ENCODE peak calls at places on chromosomes 5 and 9, in seven cellular contexts. Y, E, P, O, R, K and X are unnamed samples.

GRCh38 chr9:98775831-98776441 is 20.4 kb downstream of the ANKS6 start:
- DNase-seq in Y (peak), E (no peak), P (no peak), O (no peak), R (peak), K (peak), X (peak)

GRCh38 chr5:122152266-122152900 is 23.0 kb downstream of the ZNF474 start:
- DNase-seq in Y (no peak), E (no peak), P (no peak), O (no peak), R (no peak), K (no peak), X (no peak)

GRCh38 chr9:4581861-4582565 is 80.1 kb upstream of the PLPP6 start:
- DNase-seq in Y (no peak), E (no peak), P (no peak), O (no peak), R (no peak), K (no peak), X (no peak)

GRCh38 chr9:1050125-1050895 is at the start of gene DMRT2:
- DNase-seq in Y (peak), E (no peak), P (peak), O (peak), R (peak), K (peak), X (peak)

GRCh38 chr5:39117401-39117800 is 43.2 kb upstream of the RICTOR start:
- DNase-seq in Y (no peak), E (no peak), P (no peak), O (no peak), R (no peak), K (no peak), X (no peak)

GRCh38 chr9:6007770-6008168 is 7.7 kb downstream of the RANBP6 start:
- DNase-seq in Y (peak), E (peak), P (peak), O (peak), R (no peak), K (peak), X (peak)

GRCh38 chr9:81619353-81620008 is 69.9 kb downstream of the TLE1 start:
- DNase-seq in Y (no peak), E (no peak), P (no peak), O (no peak), R (peak), K (no peak), X (no peak)

GRCh38 chr5:138503487-138504270 is 38.4 kb downstream of the EGR1 start:
- DNase-seq in Y (no peak), E (no peak), P (no peak), O (peak), R (peak), K (peak), X (peak)

GRCh38 chr5:138461343-138462125 is 3.7 kb upstream of the EGR1 start:
- DNase-seq in Y (no peak), E (no peak), P (no peak), O (peak), R (no peak), K (no peak), X (peak)

GRCh38 chr9:130714586-130715110 is 21.1 kb downstream of the EXOSC2 start:
- DNase-seq in Y (no peak), E (no peak), P (no peak), O (no peak), R (no peak), K (no peak), X (no peak)

GRCh38 chr5:115360036-115360685 is 63.7 kb upstream of the CCDC112 start:
- DNase-seq in Y (no peak), E (no peak), P (no peak), O (no peak), R (no peak), K (no peak), X (no peak)

GRCh38 chr9:79611091-79611614 is 39.4 kb downstream of the TLE4 start:
- DNase-seq in Y (peak), E (no peak), P (no peak), O (no peak), R (peak), K (no peak), X (peak)

GRCh38 chr9:116267021-116267420 is 113.4 kb downstream of the PAPPA start:
- DNase-seq in Y (no peak), E (no peak), P (no peak), O (no peak), R (no peak), K (no peak), X (peak)

GRCh38 chr5:132221781-132222648 is 5.6 kb downstream of the P4HA2 start:
- DNase-seq in Y (no peak), E (no peak), P (no peak), O (no peak), R (peak), K (no peak), X (peak)

GRCh38 chr9:81822263-81822865 is 105.9 kb upstream of the SPATA31D4 start:
- DNase-seq in Y (no peak), E (no peak), P (no peak), O (no peak), R (no peak), K (no peak), X (no peak)

GRCh38 chr5:73126381-73126780 is 6.0 kb downstream of the TMEM171 start:
- DNase-seq in Y (no peak), E (no peak), P (no peak), O (no peak), R (no peak), K (no peak), X (no peak)

GRCh38 chr5:32542216-32543059 is 42.9 kb upstream of the SUB1 start:
- DNase-seq in Y (peak), E (no peak), P (no peak), O (no peak), R (no peak), K (no peak), X (peak)

GRCh38 chr9:14989811-14990210 is 79.6 kb upstream of the FREM1 start:
- DNase-seq in Y (no peak), E (no peak), P (no peak), O (no peak), R (no peak), K (no peak), X (peak)

GRCh38 chr5:113147088-113147487 is 170.5 kb downstream of the DCP2 start:
- DNase-seq in Y (no peak), E (no peak), P (no peak), O (no peak), R (peak), K (no peak), X (peak)

GRCh38 chr5:133664422-133664821 is 52.1 kb upstream of the FSTL4 start:
- DNase-seq in Y (no peak), E (no peak), P (no peak), O (no peak), R (no peak), K (no peak), X (peak)

GRCh38 chr5:159262472-159262858 is 625 bp upstream of the UBLCP1 start:
- DNase-seq in Y (peak), E (no peak), P (no peak), O (no peak), R (no peak), K (no peak), X (no peak)

GRCh38 chr5:112711436-112711835 is 26.2 kb upstream of the APC start:
- DNase-seq in Y (no peak), E (no peak), P (no peak), O (no peak), R (no peak), K (no peak), X (no peak)

GRCh38 chr9:37941253-37941652 is 37.3 kb upstream of the SLC25A51 start:
- DNase-seq in Y (no peak), E (no peak), P (no peak), O (no peak), R (no peak), K (no peak), X (no peak)

GRCh38 chr9:106621299-106621920 is 241.6 kb upstream of the ZNF462 start:
- DNase-seq in Y (no peak), E (no peak), P (no peak), O (no peak), R (no peak), K (peak), X (no peak)

GRCh38 chr9:7169717-7170348 is 412.1 kb downstream of the KDM4C start:
- DNase-seq in Y (no peak), E (no peak), P (no peak), O (no peak), R (no peak), K (no peak), X (peak)

GRCh38 chr9:7298123-7298522 is 501.5 kb downstream of the DMAC1 start:
- DNase-seq in Y (peak), E (no peak), P (no peak), O (no peak), R (no peak), K (no peak), X (no peak)

GRCh38 chr9:130662927-130663257 is 1.5 kb upstream of the PRDM12 start:
- DNase-seq in Y (no peak), E (no peak), P (no peak), O (no peak), R (no peak), K (peak), X (no peak)

GRCh38 chr9:79936336-79936735 is 364.6 kb downstream of the TLE4 start:
- DNase-seq in Y (no peak), E (no peak), P (no peak), O (no peak), R (no peak), K (no peak), X (no peak)

GRCh38 chr5:173941758-173942401 is 47.1 kb upstream of the C5orf47 start:
- DNase-seq in Y (no peak), E (no peak), P (no peak), O (no peak), R (no peak), K (peak), X (no peak)

GRCh38 chr9:2764371-2764770 is 47.1 kb downstream of the KCNV2 start:
- DNase-seq in Y (no peak), E (no peak), P (no peak), O (no peak), R (no peak), K (no peak), X (no peak)

GRCh38 chr9:108412755-108413154 is 443.0 kb downstream of the ACTL7B start:
- DNase-seq in Y (no peak), E (no peak), P (no peak), O (no peak), R (peak), K (peak), X (peak)

GRCh38 chr5:53777864-53778618 is 217.6 kb downstream of the NDUFS4 start:
- DNase-seq in Y (no peak), E (no peak), P (no peak), O (peak), R (no peak), K (no peak), X (no peak)

GRCh38 chr9:37239224-37239859 is 119.0 kb downstream of the ZCCHC7 start:
- DNase-seq in Y (no peak), E (no peak), P (no peak), O (no peak), R (no peak), K (no peak), X (no peak)

GRCh38 chr9:129276486-129277260 is 98.6 kb upstream of the IER5L start:
- DNase-seq in Y (no peak), E (peak), P (no peak), O (no peak), R (no peak), K (no peak), X (no peak)

GRCh38 chr5:114360816-114361723 is 800 bp upstream of the KCNN2 start:
- DNase-seq in Y (peak), E (no peak), P (peak), O (no peak), R (no peak), K (peak), X (no peak)

GRCh38 chr9:18294229-18294628 is 179.7 kb upstream of the ADAMTSL1 start:
- DNase-seq in Y (no peak), E (no peak), P (no peak), O (no peak), R (no peak), K (no peak), X (no peak)

GRCh38 chr5:55680353-55680752 is 31.8 kb downstream of the SLC38A9 start:
- DNase-seq in Y (no peak), E (no peak), P (no peak), O (no peak), R (no peak), K (no peak), X (no peak)

GRCh38 chr9:114503009-114503408 is 2.3 kb downstream of the WHRN start:
- DNase-seq in Y (no peak), E (no peak), P (no peak), O (peak), R (no peak), K (no peak), X (no peak)

GRCh38 chr5:140239461-140239860 is 63.4 kb downstream of the PFDN1 start:
- DNase-seq in Y (no peak), E (no peak), P (no peak), O (no peak), R (no peak), K (no peak), X (no peak)

GRCh38 chr5:14164164-14164720 is 21.1 kb downstream of the TRIO start:
- DNase-seq in Y (no peak), E (no peak), P (no peak), O (no peak), R (no peak), K (no peak), X (no peak)

GRCh38 chr5:14167211-14167845 is 24.2 kb downstream of the TRIO start:
- DNase-seq in Y (no peak), E (no peak), P (no peak), O (no peak), R (no peak), K (no peak), X (peak)

GRCh38 chr5:14164764-14165163 is 21.6 kb downstream of the TRIO start:
- DNase-seq in Y (no peak), E (no peak), P (no peak), O (no peak), R (no peak), K (no peak), X (no peak)

GRCh38 chr5:14166437-14166836 is 23.3 kb downstream of the TRIO start:
- DNase-seq in Y (no peak), E (no peak), P (no peak), O (no peak), R (no peak), K (no peak), X (no peak)

DNA sequence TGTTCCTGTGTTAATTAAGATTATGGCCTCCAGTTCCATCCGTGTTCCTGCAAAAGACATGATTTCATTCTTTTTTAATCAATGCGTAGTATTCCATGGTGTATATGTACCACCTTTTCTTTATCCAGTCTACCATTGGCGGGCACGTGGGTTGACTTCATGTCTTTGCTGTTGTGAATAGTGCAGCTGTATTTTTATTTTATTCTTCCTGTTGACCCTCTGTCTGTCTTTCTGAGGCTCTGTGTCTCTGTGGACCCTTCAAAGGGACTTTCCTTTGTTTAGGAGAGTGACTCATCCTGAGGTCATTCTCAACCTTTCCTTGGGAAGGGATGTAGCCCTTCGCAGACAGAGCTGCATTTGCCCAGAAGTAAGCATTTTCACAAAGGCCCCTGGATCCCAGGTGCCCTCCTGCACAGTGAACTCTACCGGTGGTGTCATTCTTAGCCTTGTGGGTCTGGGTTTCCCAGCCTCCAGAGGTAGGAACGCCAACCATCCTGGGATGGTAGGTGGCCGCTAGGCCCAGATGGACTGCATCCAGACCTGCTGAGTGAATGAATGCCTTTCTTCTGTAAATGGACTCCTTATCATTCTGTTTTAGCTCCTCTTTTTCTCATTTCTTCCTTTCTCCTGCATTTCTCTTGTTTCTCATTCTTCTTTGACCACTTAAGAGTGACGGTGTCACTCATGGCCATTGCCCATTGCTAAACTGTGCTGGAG is 22.4 kb downstream of the TRIO start:
- DNase-seq in Y (no peak), E (no peak), P (no peak), O (no peak), R (no peak), K (no peak), X (peak)
- TF ChIP-seq CTCF in Y (no peak), E (no peak), P (no peak), O (no peak), R (no peak), K (no peak), X (no peak)

GRCh38 chr5:95620030-95620869 is at the start of gene GPR150:
- DNase-seq in Y (peak), E (peak), P (peak), O (peak), R (no peak), K (peak), X (no peak)
- TF ChIP-seq CTCF in Y (no peak), E (no peak), P (no peak), O (no peak), R (no peak), K (no peak), X (no peak)

GRCh38 chr5:142692280-142692775 is 6.4 kb upstream of the FGF1 start:
- DNase-seq in Y (no peak), E (no peak), P (no peak), O (no peak), R (no peak), K (no peak), X (no peak)

GRCh38 chr5:142689081-142689480 is 3.2 kb upstream of the FGF1 start:
- DNase-seq in Y (no peak), E (no peak), P (no peak), O (no peak), R (no peak), K (no peak), X (no peak)

GRCh38 chr5:142688278-142688677 is 2.4 kb upstream of the FGF1 start:
- DNase-seq in Y (no peak), E (no peak), P (no peak), O (no peak), R (no peak), K (no peak), X (no peak)

GRCh38 chr5:142694092-142694856 is 8.4 kb upstream of the FGF1 start:
- DNase-seq in Y (no peak), E (no peak), P (no peak), O (no peak), R (no peak), K (no peak), X (no peak)

DNA sequence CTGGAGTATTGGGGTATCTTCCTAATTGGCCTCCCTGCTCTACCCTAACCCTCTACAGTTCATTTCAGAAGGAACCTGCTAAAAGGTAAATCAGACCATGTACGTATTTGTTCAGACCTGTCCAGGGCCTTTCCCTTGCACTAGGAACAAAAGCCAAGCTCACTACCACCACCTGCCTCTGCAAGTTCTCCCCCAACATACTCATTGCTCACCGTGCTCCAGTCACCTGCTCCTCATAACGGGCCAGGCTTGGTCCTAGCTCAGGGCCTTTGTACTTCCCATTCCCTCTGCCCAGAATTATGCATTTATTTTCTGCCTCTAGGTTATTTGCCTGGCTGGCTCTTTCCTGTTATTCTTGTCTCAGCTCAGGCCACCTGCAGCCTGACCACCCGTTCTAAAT is 4.8 kb upstream of the FGF1 start:
- DNase-seq in Y (no peak), E (no peak), P (no peak), O (no peak), R (no peak), K (no peak), X (peak)
- TF ChIP-seq CTCF in Y (no peak), E (no peak), P (no peak), O (no peak), R (no peak), K (no peak), X (no peak)

DNA sequence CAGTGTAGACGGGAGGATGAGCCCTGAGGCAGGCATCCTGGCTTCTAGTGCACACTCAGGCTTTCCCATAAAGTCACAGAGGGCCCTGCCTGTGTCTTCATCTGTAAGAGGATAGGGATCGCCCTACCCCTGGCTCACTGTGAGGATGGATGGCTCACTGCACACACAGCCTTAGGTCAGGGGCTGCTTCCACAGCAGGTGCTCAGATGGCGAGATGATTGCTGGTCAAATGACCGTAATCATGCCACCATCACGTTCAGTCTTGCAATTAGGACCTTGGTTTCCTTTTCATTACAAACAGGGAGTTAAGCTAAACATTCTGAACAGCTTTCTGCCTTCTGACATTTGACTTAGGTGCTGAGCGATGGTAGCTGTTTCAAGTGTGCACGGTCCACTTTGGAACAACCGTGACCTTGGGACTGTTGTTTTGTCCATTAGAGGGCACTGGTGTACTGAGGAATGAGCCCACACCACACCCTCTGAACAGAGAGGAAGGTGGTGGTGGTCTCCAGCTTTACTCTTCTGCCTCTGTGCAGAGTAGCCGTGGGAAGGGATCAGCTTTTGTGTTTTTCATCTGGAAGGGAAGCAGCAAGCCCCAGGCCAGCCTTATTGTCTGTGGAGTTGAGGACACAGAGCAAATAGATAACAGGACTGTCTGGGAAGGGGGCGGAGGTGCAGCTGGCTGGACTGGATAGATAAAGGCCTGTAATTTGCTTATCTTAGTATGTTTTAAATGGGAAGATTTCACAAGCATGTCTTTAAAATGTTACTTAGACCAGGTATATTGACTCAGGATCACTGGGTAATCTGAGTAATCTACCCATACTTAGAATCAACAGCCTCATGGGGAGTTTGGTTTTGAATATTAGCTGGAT is 183.1 kb downstream of the TRIO start:
- DNase-seq in Y (no peak), E (no peak), P (no peak), O (no peak), R (no peak), K (no peak), X (peak)
- TF ChIP-seq CTCF in Y (peak), E (no peak), P (no peak), O (no peak), R (peak), K (no peak), X (no peak)